ENCODE peak calls at places on chromosomes 13 and 19, in ten cellular contexts. One of them, this sample, is unnamed.

GRCh38 chr19:14519860-14520407 is 1.7 kb upstream of the DNAJB1 start:
- DNase-seq in upper lobe of left lung: peak; percentile 48
- DNase-seq in pancreas: no peak
- DNase-seq in heart left ventricle: no peak
- DNase-seq in uterus: no peak
- DNase-seq in GM23248: peak; percentile 87
- DNase-seq in Karpas-422: no peak
- DNase-seq in neural progenitor cell: no peak
- DNase-seq in breast epithelium: no peak
- DNase-seq in MM.1S: no peak
- DNase-seq in this sample: no peak

GRCh38 chr13:74251778-74252519 is 117.7 kb upstream of the KLF12 start:
- DNase-seq in GM23248: peak; percentile 53
- DNase-seq in MM.1S: no peak
- DNase-seq in Karpas-422: no peak
- DNase-seq in pancreas: no peak
- DNase-seq in heart left ventricle: no peak
- DNase-seq in uterus: no peak
- DNase-seq in neural progenitor cell: no peak
- DNase-seq in breast epithelium: no peak
- DNase-seq in upper lobe of left lung: no peak
- DNase-seq in this sample: no peak

GRCh38 chr13:98556968-98557591 is 19.8 kb downstream of the STK24 start:
- DNase-seq in uterus: no peak
- DNase-seq in GM23248: peak; percentile 89
- DNase-seq in neural progenitor cell: no peak
- DNase-seq in Karpas-422: no peak
- DNase-seq in pancreas: no peak
- DNase-seq in heart left ventricle: no peak
- DNase-seq in breast epithelium: no peak
- DNase-seq in MM.1S: no peak
- DNase-seq in upper lobe of left lung: no peak
- DNase-seq in this sample: no peak

GRCh38 chr13:110126391-110126961 is 180.5 kb downstream of the COL4A1 start:
- DNase-seq in neural progenitor cell: peak; percentile 92
- DNase-seq in pancreas: no peak
- DNase-seq in uterus: peak; percentile 70
- DNase-seq in MM.1S: no peak
- DNase-seq in breast epithelium: peak; percentile 80
- DNase-seq in Karpas-422: no peak
- DNase-seq in heart left ventricle: peak; percentile 74
- DNase-seq in GM23248: peak; percentile 96
- DNase-seq in upper lobe of left lung: peak; percentile 44
- DNase-seq in this sample: no peak

GRCh38 chr13:93480553-93481106 is 254.0 kb downstream of the GPC6 start:
- DNase-seq in pancreas: no peak
- DNase-seq in breast epithelium: no peak
- DNase-seq in neural progenitor cell: no peak
- DNase-seq in Karpas-422: no peak
- DNase-seq in GM23248: no peak
- DNase-seq in heart left ventricle: no peak
- DNase-seq in uterus: no peak
- DNase-seq in upper lobe of left lung: no peak
- DNase-seq in MM.1S: no peak
- DNase-seq in this sample: no peak

GRCh38 chr13:36549771-36550170 is 117.5 kb downstream of the CCNA1 start:
- DNase-seq in GM23248: no peak
- DNase-seq in upper lobe of left lung: no peak
- DNase-seq in Karpas-422: peak; percentile 67
- DNase-seq in uterus: no peak
- DNase-seq in neural progenitor cell: peak; percentile 58
- DNase-seq in breast epithelium: no peak
- DNase-seq in MM.1S: no peak
- DNase-seq in heart left ventricle: no peak
- DNase-seq in pancreas: no peak
- DNase-seq in this sample: no peak

GRCh38 chr13:105998233-105998550 is 537.3 kb downstream of the EFNB2 start:
- DNase-seq in heart left ventricle: no peak
- DNase-seq in GM23248: no peak
- DNase-seq in Karpas-422: no peak
- DNase-seq in MM.1S: no peak
- DNase-seq in upper lobe of left lung: no peak
- DNase-seq in breast epithelium: no peak
- DNase-seq in neural progenitor cell: no peak
- DNase-seq in pancreas: no peak
- DNase-seq in uterus: no peak
- DNase-seq in this sample: no peak

GRCh38 chr19:18928018-18928805 is 8.7 kb downstream of the DDX49 start:
- DNase-seq in neural progenitor cell: no peak
- DNase-seq in breast epithelium: no peak
- DNase-seq in pancreas: no peak
- DNase-seq in uterus: no peak
- DNase-seq in MM.1S: no peak
- DNase-seq in upper lobe of left lung: no peak
- DNase-seq in heart left ventricle: no peak
- DNase-seq in Karpas-422: no peak
- DNase-seq in GM23248: no peak
- DNase-seq in this sample: no peak

GRCh38 chr19:51607920-51608562 is 22.2 kb downstream of the SIGLEC5 start:
- DNase-seq in heart left ventricle: peak; percentile 89
- DNase-seq in neural progenitor cell: peak; percentile 82
- DNase-seq in pancreas: no peak
- DNase-seq in breast epithelium: no peak
- DNase-seq in GM23248: peak; percentile 83
- DNase-seq in uterus: peak; percentile 43
- DNase-seq in Karpas-422: peak; percentile 95
- DNase-seq in upper lobe of left lung: peak; percentile 85
- DNase-seq in MM.1S: peak; percentile 40
- DNase-seq in this sample: no peak

GRCh38 chr13:106530209-106530906 is 5.1 kb downstream of the EFNB2 start:
- DNase-seq in pancreas: no peak
- DNase-seq in heart left ventricle: no peak
- DNase-seq in upper lobe of left lung: peak; percentile 46
- DNase-seq in Karpas-422: no peak
- DNase-seq in neural progenitor cell: peak; percentile 46
- DNase-seq in MM.1S: no peak
- DNase-seq in uterus: no peak
- DNase-seq in breast epithelium: no peak
- DNase-seq in GM23248: no peak
- DNase-seq in this sample: no peak

GRCh38 chr19:20367811-20368294 is 197.7 kb downstream of the ZNF737 start:
- DNase-seq in neural progenitor cell: peak; percentile 71
- DNase-seq in heart left ventricle: no peak
- DNase-seq in MM.1S: peak; percentile 60
- DNase-seq in upper lobe of left lung: no peak
- DNase-seq in breast epithelium: no peak
- DNase-seq in pancreas: no peak
- DNase-seq in Karpas-422: peak; percentile 46
- DNase-seq in uterus: no peak
- DNase-seq in GM23248: no peak
- DNase-seq in this sample: no peak

GRCh38 chr13:21399741-21400140 is 59.4 kb downstream of the ZDHHC20 start:
- DNase-seq in MM.1S: no peak
- DNase-seq in uterus: no peak
- DNase-seq in GM23248: peak; percentile 2
- DNase-seq in Karpas-422: peak; percentile 31
- DNase-seq in upper lobe of left lung: no peak
- DNase-seq in neural progenitor cell: no peak
- DNase-seq in breast epithelium: no peak
- DNase-seq in pancreas: no peak
- DNase-seq in heart left ventricle: no peak
- DNase-seq in this sample: no peak

GRCh38 chr19:15863272-15863671 is 34.6 kb downstream of the CYP4F2 start:
- DNase-seq in MM.1S: no peak
- DNase-seq in upper lobe of left lung: no peak
- DNase-seq in uterus: no peak
- DNase-seq in breast epithelium: no peak
- DNase-seq in Karpas-422: no peak
- DNase-seq in pancreas: no peak
- DNase-seq in heart left ventricle: no peak
- DNase-seq in neural progenitor cell: no peak
- DNase-seq in GM23248: no peak
- DNase-seq in this sample: no peak

GRCh38 chr13:85974604-85975366 is 175.6 kb upstream of the SLITRK6 start:
- DNase-seq in GM23248: no peak
- DNase-seq in upper lobe of left lung: no peak
- DNase-seq in breast epithelium: no peak
- DNase-seq in heart left ventricle: no peak
- DNase-seq in neural progenitor cell: no peak
- DNase-seq in Karpas-422: no peak
- DNase-seq in MM.1S: no peak
- DNase-seq in pancreas: no peak
- DNase-seq in uterus: no peak
- DNase-seq in this sample: no peak

GRCh38 chr19:6724631-6725185 is 4.3 kb upstream of the C3 start:
- DNase-seq in heart left ventricle: no peak
- DNase-seq in pancreas: no peak
- DNase-seq in neural progenitor cell: no peak
- DNase-seq in MM.1S: no peak
- DNase-seq in Karpas-422: no peak
- DNase-seq in upper lobe of left lung: no peak
- DNase-seq in GM23248: no peak
- DNase-seq in uterus: no peak
- DNase-seq in breast epithelium: no peak
- DNase-seq in this sample: no peak

GRCh38 chr13:50864492-50864891 is 21.0 kb upstream of the DLEU7 start:
- DNase-seq in neural progenitor cell: no peak
- DNase-seq in Karpas-422: no peak
- DNase-seq in uterus: no peak
- DNase-seq in pancreas: no peak
- DNase-seq in upper lobe of left lung: no peak
- DNase-seq in breast epithelium: no peak
- DNase-seq in heart left ventricle: no peak
- DNase-seq in MM.1S: no peak
- DNase-seq in GM23248: no peak
- DNase-seq in this sample: no peak

GRCh38 chr13:108760129-108760528 is 130.7 kb downstream of the MYO16 start:
- DNase-seq in heart left ventricle: no peak
- DNase-seq in GM23248: no peak
- DNase-seq in MM.1S: no peak
- DNase-seq in breast epithelium: no peak
- DNase-seq in upper lobe of left lung: no peak
- DNase-seq in uterus: no peak
- DNase-seq in pancreas: no peak
- DNase-seq in neural progenitor cell: no peak
- DNase-seq in Karpas-422: no peak
- DNase-seq in this sample: no peak
- H3K27ac ChIP-seq in heart left ventricle: no peak overlapping the region
- H3K27ac ChIP-seq in GM23248: no peak overlapping the region
- H3K27ac ChIP-seq in MM.1S: no peak overlapping the region
- H3K27ac ChIP-seq in breast epithelium: no peak overlapping the region
- H3K27ac ChIP-seq in upper lobe of left lung: no peak overlapping the region
- H3K27ac ChIP-seq in uterus: no peak overlapping the region
- H3K27ac ChIP-seq in pancreas: no peak overlapping the region
- H3K27ac ChIP-seq in neural progenitor cell: no peak overlapping the region
- H3K27ac ChIP-seq in Karpas-422: no peak overlapping the region
- H3K27ac ChIP-seq in this sample: no peak overlapping the region

DNA sequence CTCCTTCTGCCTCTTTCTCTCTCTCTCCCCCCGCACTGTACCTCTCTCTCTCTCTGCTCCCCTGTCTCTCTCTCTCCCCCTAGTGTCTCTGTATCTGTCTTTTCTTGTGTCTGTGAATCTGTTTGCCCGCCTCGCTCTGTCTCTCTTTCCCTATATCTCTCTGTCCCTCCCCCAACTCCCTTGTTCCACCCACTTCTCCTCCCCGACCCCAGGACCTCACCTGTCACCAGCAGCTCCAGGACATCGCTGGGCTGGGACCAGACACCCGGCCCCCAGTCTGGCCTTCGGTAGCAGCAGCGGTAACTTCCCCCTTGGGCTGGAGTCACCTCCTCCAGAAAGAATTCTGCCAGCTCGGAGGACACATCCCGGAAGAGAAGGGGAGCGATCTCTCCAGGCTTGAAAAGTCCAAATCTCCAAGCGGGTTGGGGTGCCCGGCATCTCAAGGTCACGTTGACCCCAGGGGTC is 3.9 kb downstream of the OSCAR start:
- DNase-seq in neural progenitor cell: peak; percentile 23
- DNase-seq in GM23248: peak; percentile 66
- DNase-seq in breast epithelium: no peak
- DNase-seq in upper lobe of left lung: peak; percentile 55
- DNase-seq in MM.1S: no peak
- DNase-seq in pancreas: no peak
- DNase-seq in heart left ventricle: peak; percentile 68
- DNase-seq in uterus: no peak
- DNase-seq in Karpas-422: no peak
- DNase-seq in this sample: no peak
- H3K4me3 ChIP-seq in neural progenitor cell: peak overlapping the region; percentile 40
- H3K4me3 ChIP-seq in GM23248: peak overlapping the region; percentile 73
- H3K4me3 ChIP-seq in breast epithelium: peak overlapping the region; percentile 64
- H3K4me3 ChIP-seq in upper lobe of left lung: peak overlapping the region; percentile 34
- H3K4me3 ChIP-seq in MM.1S: no peak overlapping the region
- H3K4me3 ChIP-seq in pancreas: no peak overlapping the region
- H3K4me3 ChIP-seq in heart left ventricle: no peak overlapping the region
- H3K4me3 ChIP-seq in uterus: no peak overlapping the region
- H3K4me3 ChIP-seq in Karpas-422: no peak overlapping the region
- H3K4me3 ChIP-seq in this sample: peak overlapping the region; percentile 44

DNA sequence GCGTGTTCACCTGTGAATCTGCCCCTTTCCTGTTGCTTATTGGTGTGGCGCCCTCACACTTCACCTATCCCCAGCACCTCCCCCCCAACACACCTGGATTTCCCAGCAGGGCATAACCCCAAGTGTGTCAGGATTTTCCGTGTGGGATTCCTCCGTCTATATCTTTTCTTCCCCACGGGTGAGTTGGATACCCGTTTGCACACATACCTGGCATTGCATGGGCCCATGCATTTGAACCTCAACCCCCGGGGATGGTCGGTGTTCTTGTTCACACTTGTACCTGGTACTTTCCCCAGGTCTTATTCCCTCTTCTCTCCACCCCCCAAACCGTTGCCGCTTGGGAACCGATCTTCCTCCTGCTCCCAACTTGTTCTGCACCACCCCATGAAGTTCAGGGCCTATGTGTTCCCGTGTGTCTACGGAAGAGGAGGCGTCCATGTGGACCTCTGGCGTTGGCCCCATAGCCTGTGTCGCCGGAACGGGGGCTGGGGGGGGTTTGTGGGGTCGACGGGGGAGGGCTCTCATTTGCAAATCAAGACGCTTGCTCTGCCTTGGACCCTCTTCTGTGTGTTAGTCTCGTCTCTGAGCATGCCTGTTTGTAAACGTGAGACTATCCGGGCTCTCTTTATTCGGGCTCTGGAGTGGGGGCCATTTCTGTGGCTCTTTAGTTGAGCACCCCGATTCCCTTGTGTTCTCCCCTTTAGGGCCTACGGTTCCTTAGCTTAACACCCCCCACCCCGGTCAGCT is 1.7 kb downstream of the PRR12 start:
- DNase-seq in GM23248: peak; percentile 52
- DNase-seq in uterus: no peak
- DNase-seq in breast epithelium: no peak
- DNase-seq in MM.1S: no peak
- DNase-seq in Karpas-422: peak; percentile 86
- DNase-seq in pancreas: no peak
- DNase-seq in heart left ventricle: no peak
- DNase-seq in neural progenitor cell: peak; percentile 67
- DNase-seq in upper lobe of left lung: no peak
- DNase-seq in this sample: no peak
- H3K27ac ChIP-seq in GM23248: peak overlapping the region; percentile 61
- H3K27ac ChIP-seq in uterus: peak overlapping the region; percentile 94
- H3K27ac ChIP-seq in breast epithelium: peak overlapping the region; percentile 83
- H3K27ac ChIP-seq in MM.1S: peak overlapping the region; percentile 57
- H3K27ac ChIP-seq in Karpas-422: peak overlapping the region; percentile 92
- H3K27ac ChIP-seq in pancreas: no peak overlapping the region
- H3K27ac ChIP-seq in heart left ventricle: peak overlapping the region; percentile 92
- H3K27ac ChIP-seq in neural progenitor cell: no peak overlapping the region
- H3K27ac ChIP-seq in upper lobe of left lung: peak overlapping the region; percentile 93
- H3K27ac ChIP-seq in this sample: peak overlapping the region; percentile 97

GRCh38 chr13:113559061-113559460 is 25.5 kb upstream of the TFDP1 start:
- DNase-seq in Karpas-422: no peak
- DNase-seq in MM.1S: no peak
- DNase-seq in uterus: no peak
- DNase-seq in upper lobe of left lung: no peak
- DNase-seq in neural progenitor cell: no peak
- DNase-seq in GM23248: no peak
- DNase-seq in heart left ventricle: no peak
- DNase-seq in breast epithelium: no peak
- DNase-seq in pancreas: no peak
- DNase-seq in this sample: no peak
- H3K4me3 ChIP-seq in Karpas-422: no peak overlapping the region
- H3K4me3 ChIP-seq in MM.1S: no peak overlapping the region
- H3K4me3 ChIP-seq in uterus: no peak overlapping the region
- H3K4me3 ChIP-seq in upper lobe of left lung: no peak overlapping the region
- H3K4me3 ChIP-seq in neural progenitor cell: no peak overlapping the region
- H3K4me3 ChIP-seq in GM23248: no peak overlapping the region
- H3K4me3 ChIP-seq in heart left ventricle: no peak overlapping the region
- H3K4me3 ChIP-seq in breast epithelium: no peak overlapping the region
- H3K4me3 ChIP-seq in pancreas: no peak overlapping the region
- H3K4me3 ChIP-seq in this sample: no peak overlapping the region